ENCODE peak calls at places on chromosomes 16 and 17, in eight cellular contexts. One of them, this sample, is unnamed.

GRCh38 chr16:60582528-60582927 is 1453.7 kb downstream of the CDH8 start:
- DNase-seq in HFFc6: no peak
- DNase-seq in SK-N-SH: no peak
- DNase-seq in OCI-LY7: no peak
- DNase-seq in adrenal gland: no peak
- DNase-seq in heart left ventricle: no peak
- DNase-seq in Peyer's patch: no peak
- DNase-seq in AG04450: no peak
- DNase-seq in this sample: no peak

GRCh38 chr16:22417019-22417418 is 42.6 kb upstream of the CDR2 start:
- DNase-seq in HFFc6: no peak
- DNase-seq in SK-N-SH: no peak
- DNase-seq in OCI-LY7: no peak
- DNase-seq in adrenal gland: no peak
- DNase-seq in heart left ventricle: no peak
- DNase-seq in Peyer's patch: no peak
- DNase-seq in AG04450: no peak
- DNase-seq in this sample: no peak

GRCh38 chr17:49254066-49254465 is 23.5 kb upstream of the PHOSPHO1 start:
- DNase-seq in HFFc6: no peak
- DNase-seq in SK-N-SH: no peak
- DNase-seq in OCI-LY7: no peak
- DNase-seq in adrenal gland: no peak
- DNase-seq in heart left ventricle: no peak
- DNase-seq in Peyer's patch: no peak
- DNase-seq in AG04450: no peak
- DNase-seq in this sample: no peak

GRCh38 chr17:40015005-40015997 is at the start of gene CSF3:
- DNase-seq in HFFc6: no peak
- DNase-seq in SK-N-SH: peak
- DNase-seq in OCI-LY7: no peak
- DNase-seq in adrenal gland: no peak
- DNase-seq in heart left ventricle: no peak
- DNase-seq in Peyer's patch: peak
- DNase-seq in AG04450: no peak
- DNase-seq in this sample: no peak

GRCh38 chr16:67965668-67966548 is 2.5 kb downstream of the SLC12A4 start:
- DNase-seq in HFFc6: no peak
- DNase-seq in SK-N-SH: no peak
- DNase-seq in OCI-LY7: no peak
- DNase-seq in adrenal gland: no peak
- DNase-seq in heart left ventricle: no peak
- DNase-seq in Peyer's patch: no peak
- DNase-seq in AG04450: no peak
- DNase-seq in this sample: no peak

GRCh38 chr17:9905902-9906301 is 831 bp upstream of the RCVRN start:
- DNase-seq in HFFc6: peak
- DNase-seq in SK-N-SH: peak
- DNase-seq in OCI-LY7: peak
- DNase-seq in adrenal gland: no peak
- DNase-seq in heart left ventricle: peak
- DNase-seq in Peyer's patch: no peak
- DNase-seq in AG04450: no peak
- DNase-seq in this sample: peak

GRCh38 chr17:19344311-19345066 is 18.0 kb downstream of the B9D1 start:
- DNase-seq in HFFc6: no peak
- DNase-seq in SK-N-SH: no peak
- DNase-seq in OCI-LY7: no peak
- DNase-seq in adrenal gland: peak
- DNase-seq in heart left ventricle: no peak
- DNase-seq in Peyer's patch: no peak
- DNase-seq in AG04450: no peak
- DNase-seq in this sample: no peak

GRCh38 chr17:78226055-78226751 is 5.2 kb upstream of the TMEM235 start:
- DNase-seq in HFFc6: no peak
- DNase-seq in SK-N-SH: no peak
- DNase-seq in OCI-LY7: no peak
- DNase-seq in adrenal gland: no peak
- DNase-seq in heart left ventricle: no peak
- DNase-seq in Peyer's patch: no peak
- DNase-seq in AG04450: no peak
- DNase-seq in this sample: no peak

GRCh38 chr16:17617021-17617420 is 146.3 kb upstream of the XYLT1 start:
- DNase-seq in HFFc6: no peak
- DNase-seq in SK-N-SH: no peak
- DNase-seq in OCI-LY7: no peak
- DNase-seq in adrenal gland: no peak
- DNase-seq in heart left ventricle: no peak
- DNase-seq in Peyer's patch: no peak
- DNase-seq in AG04450: no peak
- DNase-seq in this sample: no peak

GRCh38 chr17:67549787-67550186 is 167.9 kb upstream of the NOL11 start:
- DNase-seq in HFFc6: no peak
- DNase-seq in SK-N-SH: no peak
- DNase-seq in OCI-LY7: no peak
- DNase-seq in adrenal gland: no peak
- DNase-seq in heart left ventricle: no peak
- DNase-seq in Peyer's patch: no peak
- DNase-seq in AG04450: no peak
- DNase-seq in this sample: no peak

GRCh38 chr16:53282975-53283946 is 151.0 kb upstream of the RBL2 start:
- DNase-seq in HFFc6: peak
- DNase-seq in SK-N-SH: peak
- DNase-seq in OCI-LY7: peak
- DNase-seq in adrenal gland: no peak
- DNase-seq in heart left ventricle: no peak
- DNase-seq in Peyer's patch: no peak
- DNase-seq in AG04450: peak
- DNase-seq in this sample: no peak

GRCh38 chr17:17170346-17170976 is 35.7 kb downstream of the PLD6 start:
- DNase-seq in HFFc6: no peak
- DNase-seq in SK-N-SH: no peak
- DNase-seq in OCI-LY7: no peak
- DNase-seq in adrenal gland: no peak
- DNase-seq in heart left ventricle: peak
- DNase-seq in Peyer's patch: no peak
- DNase-seq in AG04450: no peak
- DNase-seq in this sample: no peak

GRCh38 chr17:2958706-2959222 is 104.6 kb downstream of the OR1D5 start:
- DNase-seq in HFFc6: no peak
- DNase-seq in SK-N-SH: no peak
- DNase-seq in OCI-LY7: no peak
- DNase-seq in adrenal gland: no peak
- DNase-seq in heart left ventricle: no peak
- DNase-seq in Peyer's patch: no peak
- DNase-seq in AG04450: no peak
- DNase-seq in this sample: no peak

GRCh38 chr17:17035490-17035889 is 6.8 kb upstream of the MPRIP start:
- DNase-seq in HFFc6: no peak
- DNase-seq in SK-N-SH: no peak
- DNase-seq in OCI-LY7: no peak
- DNase-seq in adrenal gland: no peak
- DNase-seq in heart left ventricle: no peak
- DNase-seq in Peyer's patch: peak
- DNase-seq in AG04450: no peak
- DNase-seq in this sample: no peak

GRCh38 chr17:81075307-81075706 is 40.4 kb downstream of the BAIAP2 start:
- DNase-seq in HFFc6: no peak
- DNase-seq in SK-N-SH: no peak
- DNase-seq in OCI-LY7: no peak
- DNase-seq in adrenal gland: no peak
- DNase-seq in heart left ventricle: no peak
- DNase-seq in Peyer's patch: no peak
- DNase-seq in AG04450: no peak
- DNase-seq in this sample: no peak

GRCh38 chr16:88715312-88716190 is 9.2 kb downstream of the CTU2 start:
- DNase-seq in HFFc6: no peak
- DNase-seq in SK-N-SH: no peak
- DNase-seq in OCI-LY7: no peak
- DNase-seq in adrenal gland: no peak
- DNase-seq in heart left ventricle: no peak
- DNase-seq in Peyer's patch: no peak
- DNase-seq in AG04450: no peak
- DNase-seq in this sample: no peak

GRCh38 chr16:47033176-47033575 is 59.7 kb upstream of the DNAJA2 start:
- DNase-seq in HFFc6: no peak
- DNase-seq in SK-N-SH: no peak
- DNase-seq in OCI-LY7: no peak
- DNase-seq in adrenal gland: no peak
- DNase-seq in heart left ventricle: no peak
- DNase-seq in Peyer's patch: no peak
- DNase-seq in AG04450: no peak
- DNase-seq in this sample: no peak

GRCh38 chr17:83173997-83174858 is 94.8 kb downstream of the METRNL start:
- DNase-seq in HFFc6: no peak
- DNase-seq in SK-N-SH: no peak
- DNase-seq in OCI-LY7: peak
- DNase-seq in adrenal gland: peak
- DNase-seq in heart left ventricle: peak
- DNase-seq in Peyer's patch: peak
- DNase-seq in AG04450: no peak
- DNase-seq in this sample: peak

GRCh38 chr17:45372325-45372869 is 55.6 kb upstream of the MAP3K14 start:
- DNase-seq in HFFc6: no peak
- DNase-seq in SK-N-SH: no peak
- DNase-seq in OCI-LY7: no peak
- DNase-seq in adrenal gland: no peak
- DNase-seq in heart left ventricle: no peak
- DNase-seq in Peyer's patch: peak
- DNase-seq in AG04450: no peak
- DNase-seq in this sample: no peak

GRCh38 chr17:38628441-38628840 is 22.7 kb upstream of the SRCIN1 start:
- DNase-seq in HFFc6: no peak
- DNase-seq in SK-N-SH: peak
- DNase-seq in OCI-LY7: peak
- DNase-seq in adrenal gland: no peak
- DNase-seq in heart left ventricle: no peak
- DNase-seq in Peyer's patch: no peak
- DNase-seq in AG04450: no peak
- DNase-seq in this sample: no peak

GRCh38 chr17:78708510-78708973 is 73.5 kb downstream of the CYTH1 start:
- DNase-seq in HFFc6: peak
- DNase-seq in SK-N-SH: peak
- DNase-seq in OCI-LY7: peak
- DNase-seq in adrenal gland: peak
- DNase-seq in heart left ventricle: peak
- DNase-seq in Peyer's patch: peak
- DNase-seq in AG04450: peak
- DNase-seq in this sample: peak

GRCh38 chr16:75019007-75019406 is 20.2 kb downstream of the ZNRF1 start:
- DNase-seq in HFFc6: no peak
- DNase-seq in SK-N-SH: no peak
- DNase-seq in OCI-LY7: no peak
- DNase-seq in adrenal gland: no peak
- DNase-seq in heart left ventricle: no peak
- DNase-seq in Peyer's patch: no peak
- DNase-seq in AG04450: no peak
- DNase-seq in this sample: no peak
- TF ChIP-seq CTCF in HFFc6: no peak
- TF ChIP-seq CTCF in SK-N-SH: no peak
- TF ChIP-seq CTCF in OCI-LY7: no peak
- TF ChIP-seq CTCF in adrenal gland: no peak
- TF ChIP-seq CTCF in heart left ventricle: no peak
- TF ChIP-seq CTCF in Peyer's patch: no peak
- TF ChIP-seq CTCF in AG04450: no peak
- TF ChIP-seq CTCF in this sample: no peak

DNA sequence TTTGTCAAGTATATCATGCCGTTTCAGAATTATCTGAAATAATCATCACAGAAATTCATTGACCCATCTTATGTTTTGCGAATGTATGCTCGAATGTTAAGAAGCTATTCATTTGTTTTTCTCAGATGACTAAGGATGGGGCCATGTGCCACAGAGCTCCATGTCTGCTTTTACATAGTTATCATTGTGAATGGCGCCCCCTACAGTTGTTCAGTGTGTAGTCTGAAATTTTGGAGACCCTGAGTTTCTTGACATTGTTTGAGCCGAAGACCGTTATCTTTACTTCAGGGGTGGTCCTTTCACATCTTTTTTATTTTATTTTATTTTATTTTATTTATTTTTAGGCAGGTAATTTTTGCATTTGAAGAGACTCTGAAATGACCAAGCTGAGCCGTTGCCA is 972.0 kb upstream of the RBFOX1 start:
- DNase-seq in HFFc6: no peak
- DNase-seq in SK-N-SH: no peak
- DNase-seq in OCI-LY7: no peak
- DNase-seq in adrenal gland: no peak
- DNase-seq in heart left ventricle: no peak
- DNase-seq in Peyer's patch: no peak
- DNase-seq in AG04450: no peak
- DNase-seq in this sample: no peak
- TF ChIP-seq CTCF in HFFc6: no peak
- TF ChIP-seq CTCF in SK-N-SH: no peak
- TF ChIP-seq CTCF in OCI-LY7: peak
- TF ChIP-seq CTCF in adrenal gland: no peak
- TF ChIP-seq CTCF in heart left ventricle: peak
- TF ChIP-seq CTCF in Peyer's patch: no peak
- TF ChIP-seq CTCF in AG04450: no peak
- TF ChIP-seq CTCF in this sample: no peak

GRCh38 chr16:84144859-84145639 is at the start of the genes DNAAF1 and HSDL1:
- DNase-seq in HFFc6: peak
- DNase-seq in SK-N-SH: peak
- DNase-seq in OCI-LY7: peak
- DNase-seq in adrenal gland: peak
- DNase-seq in heart left ventricle: peak
- DNase-seq in Peyer's patch: peak
- DNase-seq in AG04450: peak
- DNase-seq in this sample: peak
- TF ChIP-seq CTCF in HFFc6: peak
- TF ChIP-seq CTCF in SK-N-SH: no peak
- TF ChIP-seq CTCF in OCI-LY7: peak
- TF ChIP-seq CTCF in adrenal gland: no peak
- TF ChIP-seq CTCF in heart left ventricle: no peak
- TF ChIP-seq CTCF in Peyer's patch: no peak
- TF ChIP-seq CTCF in AG04450: no peak
- TF ChIP-seq CTCF in this sample: no peak

GRCh38 chr16:50626868-50627267 is 54.2 kb downstream of the SNX20 start:
- DNase-seq in HFFc6: no peak
- DNase-seq in SK-N-SH: no peak
- DNase-seq in OCI-LY7: no peak
- DNase-seq in adrenal gland: no peak
- DNase-seq in heart left ventricle: no peak
- DNase-seq in Peyer's patch: no peak
- DNase-seq in AG04450: no peak
- DNase-seq in this sample: no peak

GRCh38 chr16:50629334-50629733 is 51.8 kb downstream of the SNX20 start:
- DNase-seq in HFFc6: no peak
- DNase-seq in SK-N-SH: no peak
- DNase-seq in OCI-LY7: no peak
- DNase-seq in adrenal gland: no peak
- DNase-seq in heart left ventricle: no peak
- DNase-seq in Peyer's patch: no peak
- DNase-seq in AG04450: no peak
- DNase-seq in this sample: no peak

GRCh38 chr16:50625374-50625773 is 55.7 kb downstream of the SNX20 start:
- DNase-seq in HFFc6: no peak
- DNase-seq in SK-N-SH: no peak
- DNase-seq in OCI-LY7: no peak
- DNase-seq in adrenal gland: no peak
- DNase-seq in heart left ventricle: no peak
- DNase-seq in Peyer's patch: no peak
- DNase-seq in AG04450: no peak
- DNase-seq in this sample: no peak

GRCh38 chr16:50628156-50628802 is 52.8 kb downstream of the SNX20 start:
- DNase-seq in HFFc6: no peak
- DNase-seq in SK-N-SH: no peak
- DNase-seq in OCI-LY7: no peak
- DNase-seq in adrenal gland: no peak
- DNase-seq in heart left ventricle: no peak
- DNase-seq in Peyer's patch: no peak
- DNase-seq in AG04450: no peak
- DNase-seq in this sample: no peak

GRCh38 chr16:50627419-50627818 is 53.7 kb downstream of the SNX20 start:
- DNase-seq in HFFc6: peak
- DNase-seq in SK-N-SH: peak
- DNase-seq in OCI-LY7: peak
- DNase-seq in adrenal gland: no peak
- DNase-seq in heart left ventricle: no peak
- DNase-seq in Peyer's patch: no peak
- DNase-seq in AG04450: no peak
- DNase-seq in this sample: peak
- TF ChIP-seq CTCF in HFFc6: peak
- TF ChIP-seq CTCF in SK-N-SH: no peak
- TF ChIP-seq CTCF in OCI-LY7: peak
- TF ChIP-seq CTCF in adrenal gland: no peak
- TF ChIP-seq CTCF in heart left ventricle: no peak
- TF ChIP-seq CTCF in Peyer's patch: peak
- TF ChIP-seq CTCF in AG04450: peak
- TF ChIP-seq CTCF in this sample: peak